ENCODE peak calls at places on chromosomes 12 and 14, in four cellular contexts. C, N, Y and T are unnamed samples.

GRCh38 chr12:130838284-130838950 is 633 bp downstream of the STX2 start:
- DNase-seq in C (peak; percentile 66), N (no peak), Y (peak; percentile 16), T (peak; percentile 24)

GRCh38 chr14:87690076-87690661 is 302.8 kb downstream of the GALC start:
- DNase-seq in C (peak; percentile 28), N (no peak), Y (no peak), T (no peak)

GRCh38 chr12:30908389-30909087 is 18.0 kb upstream of the TSPAN11 start:
- DNase-seq in C (no peak), N (peak; percentile 45), Y (no peak), T (no peak)

GRCh38 chr12:88952543-88952942 is 372.3 kb upstream of the KITLG start:
- DNase-seq in C (no peak), N (peak; percentile 81), Y (no peak), T (no peak)

GRCh38 chr14:105093426-105094192 is 28.4 kb upstream of the GPR132 start:
- DNase-seq in C (peak; percentile 92), N (peak; percentile 72), Y (peak; percentile 80), T (peak; percentile 79)

GRCh38 chr14:74571441-74571841 is 40.6 kb downstream of the LTBP2 start:
- DNase-seq in C (no peak), N (peak; percentile 70), Y (no peak), T (no peak)

GRCh38 chr12:88145567-88146347 is 3.6 kb downstream of the TMTC3 start:
- DNase-seq in C (no peak), N (no peak), Y (no peak), T (no peak)

GRCh38 chr12:108640802-108641445 is 7.2 kb upstream of the SELPLG start:
- DNase-seq in C (peak; percentile 26), N (peak; percentile 59), Y (peak; percentile 32), T (no peak)

GRCh38 chr14:24425704-24426103 is 3.8 kb downstream of the CBLN3 start:
- DNase-seq in C (no peak), N (peak; percentile 83), Y (peak; percentile 78), T (no peak)

GRCh38 chr14:106843951-106844483 is 1317.6 kb downstream of the TMEM121 start:
- DNase-seq in C (no peak), N (no peak), Y (peak; percentile 55), T (no peak)

GRCh38 chr14:32940066-32940651 is 1.5 kb downstream of the NPAS3 start:
- DNase-seq in C (no peak), N (no peak), Y (no peak), T (no peak)

GRCh38 chr12:94650143-94651056 is at the start of gene TMCC3:
- DNase-seq in C (peak; percentile 58), N (no peak), Y (peak; percentile 88), T (peak; percentile 50)

GRCh38 chr12:131852551-131853299 is 24.5 kb downstream of the MMP17 start:
- DNase-seq in C (peak; percentile 36), N (peak; percentile 26), Y (no peak), T (no peak)

GRCh38 chr12:116687888-116688287 is 50.0 kb downstream of the SPRING1 start:
- DNase-seq in C (peak; percentile 92), N (no peak), Y (peak; percentile 18), T (no peak)

GRCh38 chr14:82511399-82511798 is 977.7 kb upstream of the SEL1L start:
- DNase-seq in C (no peak), N (no peak), Y (no peak), T (no peak)

GRCh38 chr14:59918824-59919581 is 941 bp upstream of the LRRC9 start:
- DNase-seq in C (no peak), N (peak; percentile 18), Y (peak; percentile 67), T (peak; percentile 14)

GRCh38 chr14:52948039-52948438 is 2.8 kb downstream of the FERMT2 start:
- DNase-seq in C (no peak), N (no peak), Y (peak; percentile 88), T (no peak)
- H3K9ac ChIP-seq in C (no peak overlapping the region), N (peak overlapping the region; percentile 84), Y (no peak overlapping the region), T (no peak overlapping the region)

GRCh38 chr14:101774814-101775213 is 13.3 kb downstream of the PPP2R5C start:
- DNase-seq in C (no peak), N (no peak), Y (no peak), T (no peak)

GRCh38 chr14:101773378-101773777 is 11.9 kb downstream of the PPP2R5C start:
- DNase-seq in C (no peak), N (no peak), Y (no peak), T (no peak)

GRCh38 chr14:101775756-101776292 is 14.3 kb downstream of the PPP2R5C start:
- DNase-seq in C (no peak), N (no peak), Y (no peak), T (no peak)

GRCh38 chr14:101774006-101774755 is 12.7 kb downstream of the PPP2R5C start:
- DNase-seq in C (no peak), N (no peak), Y (no peak), T (no peak)

DNA sequence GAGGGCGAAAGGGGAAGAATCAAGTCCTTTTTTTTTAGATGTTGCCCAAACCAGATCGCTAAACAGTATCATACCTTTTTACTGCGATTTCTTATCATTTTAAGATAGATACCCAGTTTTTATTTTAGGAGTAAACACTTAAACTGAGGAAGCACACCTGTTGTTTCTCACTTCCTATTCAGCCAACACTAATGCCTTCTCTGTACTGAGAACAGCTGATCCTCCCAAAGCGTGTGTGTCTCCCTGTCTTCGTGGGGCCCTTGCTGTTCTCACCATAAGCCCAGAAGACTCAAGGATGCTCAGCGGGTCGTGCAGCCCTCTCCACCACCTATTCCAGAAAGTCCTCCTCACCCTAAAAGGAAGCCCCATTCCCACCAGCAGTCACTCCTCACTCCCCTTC is 14.8 kb downstream of the PPP2R5C start:
- DNase-seq in C (no peak), N (no peak), Y (no peak), T (no peak)
- H2AFZ ChIP-seq in C (no peak overlapping the region), N (no peak overlapping the region), Y (no peak overlapping the region), T (no peak overlapping the region)

GRCh38 chr14:83991666-83992065 is 1538.3 kb upstream of the FLRT2 start:
- DNase-seq in C (no peak), N (peak; percentile 54), Y (no peak), T (no peak)
- H3K79me1 ChIP-seq in C (no peaks in the 10 kb centered on the region), N (no peaks in the 10 kb centered on the region), Y (peaks cover 2% of the 10 kb centered on the region), T (no peaks in the 10 kb centered on the region)

DNA sequence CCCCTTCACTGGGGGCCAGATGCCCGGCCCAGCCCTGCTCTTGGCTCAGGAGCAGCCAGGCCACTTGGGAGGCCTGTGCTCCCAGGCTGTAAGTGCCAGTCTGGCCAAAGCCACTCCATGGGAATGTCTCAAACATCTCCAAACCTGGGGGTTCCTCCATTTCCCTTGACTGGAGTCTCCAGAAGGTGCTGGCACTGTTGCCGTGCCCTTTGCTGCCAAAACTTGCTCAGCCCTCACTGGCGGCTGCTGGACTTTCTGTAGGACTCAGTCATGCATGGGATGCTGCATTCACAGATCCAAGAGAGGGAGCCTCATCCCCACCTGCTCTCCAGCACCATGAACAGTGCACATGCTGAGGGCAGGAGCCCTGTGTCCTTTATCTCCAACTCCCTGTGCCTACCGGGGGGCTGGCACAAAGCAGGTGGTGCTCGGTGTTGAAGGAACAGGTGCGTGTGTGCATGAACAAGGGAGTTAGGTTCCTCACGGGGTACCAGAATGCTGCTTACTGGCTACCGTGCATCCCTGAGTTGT is 9.6 kb upstream of the OTUB2 start:
- DNase-seq in C (no peak), N (no peak), Y (no peak), T (no peak)
- H3K9ac ChIP-seq in C (no peak overlapping the region), N (no peak overlapping the region), Y (no peak overlapping the region), T (no peak overlapping the region)

GRCh38 chr12:124713041-124713435 is 145.6 kb upstream of the NCOR2 start:
- DNase-seq in C (no peak), N (no peak), Y (peak; percentile 97), T (no peak)

GRCh38 chr12:124713436-124714082 is 146.1 kb upstream of the NCOR2 start:
- DNase-seq in C (no peak), N (peak; percentile 89), Y (peak; percentile 77), T (no peak)

GRCh38 chr12:124718052-124718451 is 145.6 kb downstream of the SCARB1 start:
- DNase-seq in C (no peak), N (no peak), Y (no peak), T (no peak)

GRCh38 chr12:124716208-124717141 is 147.2 kb downstream of the SCARB1 start:
- DNase-seq in C (no peak), N (no peak), Y (no peak), T (no peak)

DNA sequence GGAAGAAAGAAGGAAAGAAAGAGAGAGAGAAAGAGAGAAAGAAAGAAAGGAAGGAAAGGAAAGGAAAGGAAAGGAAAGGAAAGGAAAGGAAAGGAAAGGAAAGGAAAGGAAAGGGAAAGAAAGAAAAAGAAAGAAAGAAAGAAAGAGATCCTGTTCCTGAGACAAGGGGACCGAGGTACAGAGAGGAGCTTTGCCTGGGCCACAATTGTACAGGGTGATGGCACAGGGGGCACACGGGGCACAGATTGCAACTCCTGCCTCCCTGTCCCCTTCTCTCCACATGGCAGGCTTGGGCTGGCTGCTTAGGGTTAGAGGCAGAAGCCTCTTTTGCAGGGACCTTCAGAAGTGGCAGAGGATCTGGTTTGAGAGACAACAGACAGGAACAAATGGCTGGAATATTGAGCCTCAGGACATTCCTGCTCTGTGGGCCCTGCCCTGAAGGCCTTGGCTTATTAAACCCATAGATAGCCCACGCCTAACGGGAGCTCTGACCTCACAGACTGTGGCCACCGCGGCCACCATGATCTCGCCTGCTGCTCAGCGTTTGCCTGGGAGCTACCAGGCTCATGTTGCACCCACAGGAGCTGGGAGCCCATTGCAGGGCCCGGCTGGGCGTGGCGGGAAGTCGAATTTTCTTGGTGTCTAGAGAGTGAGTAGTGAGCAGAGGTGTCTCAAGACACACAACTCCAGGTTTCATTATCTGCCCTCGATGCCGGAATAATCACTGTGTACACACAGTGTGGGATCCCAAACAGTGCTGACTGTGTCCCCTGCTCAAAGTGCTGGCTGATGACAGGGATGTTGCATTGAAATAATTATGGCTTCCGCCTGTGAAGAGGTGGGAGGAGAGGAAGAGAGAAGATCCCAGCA is 147.9 kb upstream of the NCOR2 start:
- DNase-seq in C (no peak), N (peak; percentile 35), Y (peak; percentile 75), T (no peak)
- H2AFZ ChIP-seq in C (no peak overlapping the region), N (peak overlapping the region; percentile 58), Y (no peak overlapping the region), T (peak overlapping the region; percentile 10)

GRCh38 chr12:49048953-49049352 is 11.6 kb downstream of the KMT2D start:
- DNase-seq in C (no peak), N (no peak), Y (no peak), T (no peak)
- H3K79me1 ChIP-seq in C (no peaks in the 10 kb centered on the region), N (peaks cover 75% of the 10 kb centered on the region), Y (no peaks in the 10 kb centered on the region), T (peaks cover 8% of the 10 kb centered on the region)

GRCh38 chr12:53659609-53660008 is 16.3 kb downstream of the ATP5MC2 start:
- DNase-seq in C (no peak), N (peak; percentile 22), Y (no peak), T (no peak)
- H3K9ac ChIP-seq in C (no peak overlapping the region), N (peak overlapping the region; percentile 73), Y (no peak overlapping the region), T (no peak overlapping the region)

GRCh38 chr12:49093746-49094103 is 876 bp downstream of the DHH start:
- DNase-seq in C (peak; percentile 48), N (no peak), Y (no peak), T (no peak)
- H2AFZ ChIP-seq in C (no peak overlapping the region), N (peak overlapping the region; percentile 34), Y (no peak overlapping the region), T (peak overlapping the region; percentile 47)

GRCh38 chr14:102986810-102987579 is 64.5 kb downstream of the AMN start:
- DNase-seq in C (no peak), N (peak; percentile 90), Y (no peak), T (no peak)
- H3K79me1 ChIP-seq in C (no peaks in the 10 kb centered on the region), N (peaks cover 69% of the 10 kb centered on the region), Y (no peaks in the 10 kb centered on the region), T (peaks cover 2% of the 10 kb centered on the region)